ENCODE peak calls at places on chromosomes 11 and 22, in six cellular contexts. One of them, this sample, is unnamed. For H3K4me1, the result is how much of the 10 kb centered on the place peaks cover.

GRCh38 chr11:27555264-27555663 is 48.7 kb upstream of the LIN7C start:
- DNase-seq in uterus: no peak
- DNase-seq in thyroid gland: no peak
- DNase-seq in right cardiac atrium: no peak
- DNase-seq in GM23248: no peak
- DNase-seq in MM.1S: no peak
- DNase-seq in this sample: no peak

GRCh38 chr11:95398437-95399112 is 167.6 kb upstream of the SESN3 start:
- DNase-seq in uterus: no peak
- DNase-seq in thyroid gland: no peak
- DNase-seq in right cardiac atrium: no peak
- DNase-seq in GM23248: no peak
- DNase-seq in MM.1S: no peak
- DNase-seq in this sample: no peak

GRCh38 chr11:110710520-110711381 is 1.5 kb downstream of the ARHGAP20 start:
- DNase-seq in uterus: peak
- DNase-seq in thyroid gland: peak
- DNase-seq in right cardiac atrium: peak
- DNase-seq in GM23248: peak
- DNase-seq in MM.1S: no peak
- DNase-seq in this sample: peak

GRCh38 chr22:49267996-49268395 is 559.7 kb downstream of the BRD1 start:
- DNase-seq in uterus: no peak
- DNase-seq in thyroid gland: no peak
- DNase-seq in right cardiac atrium: no peak
- DNase-seq in GM23248: no peak
- DNase-seq in MM.1S: no peak
- DNase-seq in this sample: no peak

GRCh38 chr11:133476570-133477262 is 55.6 kb downstream of the OPCML start:
- DNase-seq in uterus: no peak
- DNase-seq in thyroid gland: no peak
- DNase-seq in right cardiac atrium: no peak
- DNase-seq in GM23248: no peak
- DNase-seq in MM.1S: no peak
- DNase-seq in this sample: no peak

GRCh38 chr22:38657248-38657909 is 941 bp downstream of the CBY1 start:
- DNase-seq in uterus: no peak
- DNase-seq in thyroid gland: peak
- DNase-seq in right cardiac atrium: no peak
- DNase-seq in GM23248: peak
- DNase-seq in MM.1S: peak
- DNase-seq in this sample: no peak

GRCh38 chr11:120832609-120833221 is 191.2 kb upstream of the TBCEL start:
- DNase-seq in uterus: no peak
- DNase-seq in thyroid gland: no peak
- DNase-seq in right cardiac atrium: no peak
- DNase-seq in GM23248: no peak
- DNase-seq in MM.1S: no peak
- DNase-seq in this sample: no peak

GRCh38 chr11:67312187-67313021 is 9.1 kb downstream of the SSH3 start:
- DNase-seq in uterus: no peak
- DNase-seq in thyroid gland: no peak
- DNase-seq in right cardiac atrium: no peak
- DNase-seq in GM23248: no peak
- DNase-seq in MM.1S: no peak
- DNase-seq in this sample: no peak

GRCh38 chr11:64000740-64001514 is 14.7 kb downstream of the OTUB1 start:
- DNase-seq in uterus: no peak
- DNase-seq in thyroid gland: no peak
- DNase-seq in right cardiac atrium: no peak
- DNase-seq in GM23248: peak
- DNase-seq in MM.1S: no peak
- DNase-seq in this sample: no peak

GRCh38 chr11:43923327-43924111 is 18.9 kb upstream of the C11orf96 start:
- DNase-seq in uterus: peak
- DNase-seq in thyroid gland: no peak
- DNase-seq in right cardiac atrium: peak
- DNase-seq in GM23248: peak
- DNase-seq in MM.1S: peak
- DNase-seq in this sample: peak

GRCh38 chr22:29314537-29315285 is 786 bp downstream of the RASL10A start:
- DNase-seq in uterus: no peak
- DNase-seq in thyroid gland: no peak
- DNase-seq in right cardiac atrium: peak
- DNase-seq in GM23248: peak
- DNase-seq in MM.1S: no peak
- DNase-seq in this sample: no peak

GRCh38 chr11:112156153-112156552 is 7.7 kb downstream of the IL18 start:
- DNase-seq in uterus: no peak
- DNase-seq in thyroid gland: no peak
- DNase-seq in right cardiac atrium: no peak
- DNase-seq in GM23248: peak
- DNase-seq in MM.1S: no peak
- DNase-seq in this sample: no peak

GRCh38 chr11:114082767-114083181 is 23.3 kb downstream of the ZBTB16 start:
- DNase-seq in uterus: no peak
- DNase-seq in thyroid gland: no peak
- DNase-seq in right cardiac atrium: no peak
- DNase-seq in GM23248: no peak
- DNase-seq in MM.1S: no peak
- DNase-seq in this sample: peak

GRCh38 chr11:114082415-114082748 is 22.9 kb downstream of the ZBTB16 start:
- DNase-seq in uterus: no peak
- DNase-seq in thyroid gland: no peak
- DNase-seq in right cardiac atrium: no peak
- DNase-seq in GM23248: peak
- DNase-seq in MM.1S: no peak
- DNase-seq in this sample: no peak

GRCh38 chr11:3135491-3136440 is 29.3 kb downstream of the OSBPL5 start:
- DNase-seq in uterus: peak
- DNase-seq in thyroid gland: no peak
- DNase-seq in right cardiac atrium: peak
- DNase-seq in GM23248: no peak
- DNase-seq in MM.1S: no peak
- DNase-seq in this sample: peak

GRCh38 chr11:65434057-65434666 is 11.6 kb downstream of the NEAT1 start:
- DNase-seq in uterus: no peak
- DNase-seq in thyroid gland: no peak
- DNase-seq in right cardiac atrium: no peak
- DNase-seq in GM23248: peak
- DNase-seq in MM.1S: no peak
- DNase-seq in this sample: no peak

GRCh38 chr22:32680277-32680676 is 121.2 kb upstream of the TIMP3 start:
- DNase-seq in uterus: no peak
- DNase-seq in thyroid gland: no peak
- DNase-seq in right cardiac atrium: no peak
- DNase-seq in GM23248: no peak
- DNase-seq in MM.1S: no peak
- DNase-seq in this sample: no peak
- H3K4me1 ChIP-seq in uterus: under half
- H3K4me1 ChIP-seq in thyroid gland: under half
- H3K4me1 ChIP-seq in right cardiac atrium: under half
- H3K4me1 ChIP-seq in GM23248: under half
- H3K4me1 ChIP-seq in MM.1S: under half
- H3K4me1 ChIP-seq in this sample: under half

GRCh38 chr11:128477811-128478210 is 109.5 kb downstream of the ETS1 start:
- DNase-seq in uterus: no peak
- DNase-seq in thyroid gland: no peak
- DNase-seq in right cardiac atrium: no peak
- DNase-seq in GM23248: no peak
- DNase-seq in MM.1S: no peak
- DNase-seq in this sample: no peak

GRCh38 chr11:128476031-128476430 is 111.3 kb downstream of the ETS1 start:
- DNase-seq in uterus: no peak
- DNase-seq in thyroid gland: no peak
- DNase-seq in right cardiac atrium: no peak
- DNase-seq in GM23248: no peak
- DNase-seq in MM.1S: no peak
- DNase-seq in this sample: no peak

GRCh38 chr11:128480066-128480465 is 107.3 kb downstream of the ETS1 start:
- DNase-seq in uterus: no peak
- DNase-seq in thyroid gland: no peak
- DNase-seq in right cardiac atrium: no peak
- DNase-seq in GM23248: no peak
- DNase-seq in MM.1S: no peak
- DNase-seq in this sample: no peak

GRCh38 chr11:128476729-128477128 is 110.6 kb downstream of the ETS1 start:
- DNase-seq in uterus: no peak
- DNase-seq in thyroid gland: no peak
- DNase-seq in right cardiac atrium: no peak
- DNase-seq in GM23248: no peak
- DNase-seq in MM.1S: no peak
- DNase-seq in this sample: no peak

DNA sequence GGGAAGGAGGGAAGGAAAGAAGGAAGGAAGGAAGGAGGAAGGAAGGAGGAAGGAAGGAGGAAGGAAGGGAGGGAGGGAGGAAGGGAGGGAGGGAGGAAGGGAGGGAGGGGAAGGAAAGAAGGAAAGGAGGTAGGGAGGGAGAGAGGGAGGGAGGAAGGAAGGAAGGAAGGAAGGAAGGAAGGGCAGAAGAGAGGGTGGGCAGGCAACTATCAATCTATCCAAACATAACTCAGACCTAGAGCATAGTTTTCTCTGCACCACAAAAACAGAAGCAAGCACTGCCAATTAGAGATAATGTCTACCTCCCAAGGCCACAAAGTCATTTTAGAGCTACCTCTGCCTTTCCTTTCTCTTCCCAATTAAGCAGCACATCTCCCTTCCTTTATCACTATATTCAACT is 109.1 kb downstream of the ETS1 start:
- DNase-seq in uterus: no peak
- DNase-seq in thyroid gland: no peak
- DNase-seq in right cardiac atrium: no peak
- DNase-seq in GM23248: no peak
- DNase-seq in MM.1S: no peak
- DNase-seq in this sample: no peak
- H3K4me1 ChIP-seq in uterus: under half
- H3K4me1 ChIP-seq in thyroid gland: half or more
- H3K4me1 ChIP-seq in right cardiac atrium: under half
- H3K4me1 ChIP-seq in GM23248: half or more
- H3K4me1 ChIP-seq in MM.1S: under half
- H3K4me1 ChIP-seq in this sample: half or more

DNA sequence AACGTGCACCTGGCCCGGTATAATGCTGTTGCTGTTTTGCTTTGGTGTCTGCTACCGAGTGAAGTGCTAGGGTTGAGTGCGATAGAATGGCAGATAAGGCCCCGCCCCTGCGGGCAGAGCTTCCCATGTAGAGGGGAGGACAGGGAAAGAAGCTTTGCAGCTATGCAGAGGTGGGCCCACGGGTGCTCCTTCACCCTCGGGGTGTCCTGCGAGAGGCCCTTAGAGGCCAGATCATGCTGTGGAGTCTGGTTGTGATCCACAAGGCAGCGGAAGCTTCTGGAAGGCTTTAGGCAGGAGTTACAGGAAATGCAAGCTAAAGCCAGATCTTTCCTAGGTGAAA is 3.2 kb downstream of the LRP5 start:
- DNase-seq in uterus: no peak
- DNase-seq in thyroid gland: peak
- DNase-seq in right cardiac atrium: peak
- DNase-seq in GM23248: no peak
- DNase-seq in MM.1S: no peak
- DNase-seq in this sample: no peak
- H3K4me1 ChIP-seq in uterus: under half
- H3K4me1 ChIP-seq in thyroid gland: half or more
- H3K4me1 ChIP-seq in right cardiac atrium: under half
- H3K4me1 ChIP-seq in GM23248: under half
- H3K4me1 ChIP-seq in MM.1S: under half
- H3K4me1 ChIP-seq in this sample: under half

DNA sequence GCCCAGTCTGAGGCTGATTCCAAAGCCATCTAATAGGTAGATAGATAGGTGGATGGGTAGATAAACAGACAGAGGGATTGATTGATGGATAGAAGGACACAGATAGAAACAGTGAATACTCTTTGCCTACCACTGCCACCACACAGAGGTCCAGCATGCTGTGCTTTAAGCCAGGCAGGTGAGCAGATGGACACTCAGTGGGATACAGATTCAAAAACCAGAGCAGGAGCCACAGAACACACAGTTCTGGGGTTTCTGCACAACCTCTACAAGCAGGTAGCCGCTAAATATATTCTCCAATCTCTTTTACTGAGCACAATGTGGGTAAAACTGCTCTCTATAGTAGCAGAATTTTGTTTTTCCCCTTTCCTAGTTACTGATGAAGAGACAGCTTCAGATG is 20.5 kb upstream of the JHY start:
- DNase-seq in uterus: no peak
- DNase-seq in thyroid gland: no peak
- DNase-seq in right cardiac atrium: no peak
- DNase-seq in GM23248: no peak
- DNase-seq in MM.1S: no peak
- DNase-seq in this sample: no peak
- H3K4me1 ChIP-seq in uterus: under half
- H3K4me1 ChIP-seq in thyroid gland: under half
- H3K4me1 ChIP-seq in right cardiac atrium: under half
- H3K4me1 ChIP-seq in GM23248: under half
- H3K4me1 ChIP-seq in MM.1S: under half
- H3K4me1 ChIP-seq in this sample: under half

DNA sequence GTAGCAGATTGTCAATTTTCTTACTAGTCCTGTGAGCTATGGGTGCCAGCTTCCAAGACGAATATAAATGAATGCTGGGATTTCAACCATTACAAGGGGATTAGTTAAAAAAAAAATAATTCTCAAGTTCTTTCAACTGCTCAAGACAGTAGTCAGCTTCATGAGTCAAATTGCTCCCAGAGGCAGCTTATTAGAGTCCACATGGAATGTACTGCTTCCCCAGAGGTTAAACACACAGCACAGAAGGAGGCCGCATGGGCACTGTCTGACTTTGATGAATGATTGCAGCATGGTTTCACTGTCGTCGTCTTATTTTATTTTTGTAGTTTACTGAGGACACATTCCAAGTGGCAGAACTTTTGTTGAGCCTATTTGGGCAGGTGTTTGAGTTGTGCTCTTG is 563.2 kb downstream of the TMEM135 start:
- DNase-seq in uterus: no peak
- DNase-seq in thyroid gland: no peak
- DNase-seq in right cardiac atrium: no peak
- DNase-seq in GM23248: peak
- DNase-seq in MM.1S: no peak
- DNase-seq in this sample: no peak
- H3K4me1 ChIP-seq in uterus: under half
- H3K4me1 ChIP-seq in thyroid gland: under half
- H3K4me1 ChIP-seq in right cardiac atrium: under half
- H3K4me1 ChIP-seq in GM23248: under half
- H3K4me1 ChIP-seq in MM.1S: under half
- H3K4me1 ChIP-seq in this sample: under half